ENCODE peak calls at places on chromosome 13, in four cellular contexts. One of them, this sample, is unnamed. For H3K36me3, the result is how much of the 10 kb centered on the place peaks cover.

GRCh38 chr13:108352599-108352998 is 83.1 kb downstream of the TNFSF13B start:
- DNase-seq in body of pancreas: no peak
- DNase-seq in thoracic aorta: no peak
- DNase-seq in heart right ventricle: no peak
- DNase-seq in this sample: no peak

GRCh38 chr13:80663788-80664187 is 322.9 kb upstream of the SPRY2 start:
- DNase-seq in body of pancreas: no peak
- DNase-seq in thoracic aorta: no peak
- DNase-seq in heart right ventricle: no peak
- DNase-seq in this sample: no peak

GRCh38 chr13:110409581-110409992 is 102.5 kb downstream of the COL4A2 start:
- DNase-seq in body of pancreas: no peak
- DNase-seq in thoracic aorta: no peak
- DNase-seq in heart right ventricle: no peak
- DNase-seq in this sample: no peak

GRCh38 chr13:98981596-98982195 is 3.8 kb upstream of the DOCK9 start:
- DNase-seq in body of pancreas: no peak
- DNase-seq in thoracic aorta: no peak
- DNase-seq in heart right ventricle: no peak
- DNase-seq in this sample: no peak

GRCh38 chr13:46633416-46633815 is 80.4 kb downstream of the LRCH1 start:
- DNase-seq in body of pancreas: no peak
- DNase-seq in thoracic aorta: no peak
- DNase-seq in heart right ventricle: no peak
- DNase-seq in this sample: no peak

GRCh38 chr13:64453831-64454230 is 2776.3 kb downstream of the PCDH9 start:
- DNase-seq in body of pancreas: no peak
- DNase-seq in thoracic aorta: no peak
- DNase-seq in heart right ventricle: no peak
- DNase-seq in this sample: no peak

GRCh38 chr13:74129500-74130144 is 4.6 kb downstream of the KLF12 start:
- DNase-seq in body of pancreas: no peak
- DNase-seq in thoracic aorta: no peak
- DNase-seq in heart right ventricle: no peak
- DNase-seq in this sample: peak

GRCh38 chr13:88602786-88603777 is 931.9 kb downstream of the SLITRK5 start:
- DNase-seq in body of pancreas: no peak
- DNase-seq in thoracic aorta: no peak
- DNase-seq in heart right ventricle: no peak
- DNase-seq in this sample: no peak

GRCh38 chr13:39025433-39025839 is 12.5 kb downstream of the PROSER1 start:
- DNase-seq in body of pancreas: no peak
- DNase-seq in thoracic aorta: no peak
- DNase-seq in heart right ventricle: no peak
- DNase-seq in this sample: no peak

GRCh38 chr13:39023316-39023715 is 14.6 kb downstream of the PROSER1 start:
- DNase-seq in body of pancreas: no peak
- DNase-seq in thoracic aorta: no peak
- DNase-seq in heart right ventricle: no peak
- DNase-seq in this sample: no peak

GRCh38 chr13:39023761-39024160 is 14.1 kb downstream of the PROSER1 start:
- DNase-seq in body of pancreas: no peak
- DNase-seq in thoracic aorta: no peak
- DNase-seq in heart right ventricle: no peak
- DNase-seq in this sample: peak

GRCh38 chr13:39016789-39017188 is 21.1 kb downstream of the PROSER1 start:
- DNase-seq in body of pancreas: no peak
- DNase-seq in thoracic aorta: no peak
- DNase-seq in heart right ventricle: no peak
- DNase-seq in this sample: peak

DNA sequence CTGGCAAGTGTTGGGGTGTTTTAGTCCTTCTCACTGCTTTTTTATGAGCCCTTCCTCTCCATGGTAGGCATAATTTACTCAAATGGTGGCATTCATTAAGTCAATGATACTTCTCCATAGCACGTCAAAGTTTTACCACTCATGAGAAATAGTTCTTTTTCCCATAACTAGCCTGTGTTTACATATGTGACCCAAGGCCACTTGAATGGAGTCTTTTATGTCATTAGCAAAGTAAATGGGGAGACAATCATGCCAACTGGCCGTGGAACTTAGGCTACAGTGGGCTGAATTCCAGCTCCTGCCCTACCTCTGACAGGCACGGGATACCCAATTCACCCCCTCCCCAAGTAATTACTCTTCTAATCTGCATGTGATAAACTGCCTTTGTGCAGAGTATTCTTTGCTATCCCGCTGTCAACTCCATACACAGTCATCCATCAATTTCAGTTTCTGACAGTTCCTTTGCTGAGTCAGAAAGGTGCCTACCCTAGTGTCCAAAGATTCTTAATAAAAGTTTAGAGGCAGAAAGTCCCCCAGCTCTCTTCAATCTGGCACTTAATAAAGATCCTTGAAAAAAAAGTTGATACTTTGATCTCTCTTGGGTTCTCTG is 16.9 kb downstream of the PROSER1 start:
- DNase-seq in body of pancreas: no peak
- DNase-seq in thoracic aorta: no peak
- DNase-seq in heart right ventricle: no peak
- DNase-seq in this sample: no peak
- H3K36me3 ChIP-seq in body of pancreas: under half
- H3K36me3 ChIP-seq in thoracic aorta: under half
- H3K36me3 ChIP-seq in heart right ventricle: under half
- H3K36me3 ChIP-seq in this sample: under half

DNA sequence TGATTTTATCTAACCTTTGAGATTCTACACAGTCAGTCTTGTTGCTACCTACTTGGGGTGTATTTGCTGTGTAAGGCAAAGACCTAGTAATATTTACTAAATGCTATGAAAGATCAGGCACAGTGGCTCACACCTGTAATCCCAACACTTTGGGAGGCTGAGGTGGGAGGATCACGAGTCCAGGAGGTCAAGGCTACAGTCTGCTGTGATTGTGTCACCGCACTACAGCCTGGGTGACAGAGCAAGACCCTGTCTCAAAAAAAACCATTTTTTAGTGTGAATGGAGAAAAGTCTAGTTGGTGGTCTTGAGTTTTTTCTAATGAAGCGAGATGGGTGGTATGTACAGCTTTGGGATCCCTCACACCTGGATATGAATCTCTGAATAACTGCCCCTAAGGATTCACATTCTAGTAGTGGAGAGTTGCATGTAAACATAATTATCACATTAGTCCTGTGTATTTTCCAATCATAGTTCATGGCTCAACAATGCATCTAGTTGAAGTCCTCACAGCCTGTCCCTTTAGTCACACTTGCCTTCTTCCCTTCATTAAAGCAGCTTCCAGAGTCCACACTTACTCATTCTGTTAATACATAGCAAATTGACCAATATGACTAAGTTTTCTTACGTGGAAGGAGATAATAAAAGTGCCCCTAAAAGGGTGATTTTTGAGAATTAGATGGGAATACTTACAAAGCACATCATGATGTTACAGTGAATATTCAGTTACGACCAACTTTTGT is 7.4 kb downstream of the RPL21 start:
- DNase-seq in body of pancreas: no peak
- DNase-seq in thoracic aorta: no peak
- DNase-seq in heart right ventricle: no peak
- DNase-seq in this sample: no peak
- H3K36me3 ChIP-seq in body of pancreas: under half
- H3K36me3 ChIP-seq in thoracic aorta: under half
- H3K36me3 ChIP-seq in heart right ventricle: under half
- H3K36me3 ChIP-seq in this sample: under half

GRCh38 chr13:30382836-30383525 is 39.3 kb upstream of the UBE2L5 start:
- DNase-seq in body of pancreas: no peak
- DNase-seq in thoracic aorta: no peak
- DNase-seq in heart right ventricle: no peak
- DNase-seq in this sample: peak
- H3K36me3 ChIP-seq in body of pancreas: under half
- H3K36me3 ChIP-seq in thoracic aorta: under half
- H3K36me3 ChIP-seq in heart right ventricle: under half
- H3K36me3 ChIP-seq in this sample: under half

DNA sequence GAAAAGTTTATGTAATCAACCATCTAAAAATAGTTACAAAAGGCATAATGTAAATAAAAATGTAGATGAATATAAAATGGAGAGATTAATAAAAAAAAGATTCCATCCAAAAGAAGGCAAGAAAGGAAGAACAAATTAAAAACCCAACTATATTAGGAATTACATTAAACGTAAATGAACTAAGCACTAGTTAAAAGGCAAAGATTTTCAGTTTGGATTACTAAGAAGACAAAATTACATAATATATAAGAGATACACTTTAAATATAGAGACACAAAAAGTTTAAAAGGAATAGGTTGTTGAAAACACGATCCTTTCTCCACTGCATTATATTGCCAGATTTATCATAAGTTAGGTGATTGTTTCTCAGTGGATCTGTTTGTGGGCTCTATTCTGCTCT is 27.3 kb downstream of the NUFIP1 start:
- DNase-seq in body of pancreas: no peak
- DNase-seq in thoracic aorta: no peak
- DNase-seq in heart right ventricle: no peak
- DNase-seq in this sample: no peak
- H3K36me3 ChIP-seq in body of pancreas: under half
- H3K36me3 ChIP-seq in thoracic aorta: under half
- H3K36me3 ChIP-seq in heart right ventricle: under half
- H3K36me3 ChIP-seq in this sample: under half

GRCh38 chr13:63026285-63026797 is 1610.7 kb upstream of the PCDH20 start:
- DNase-seq in body of pancreas: no peak
- DNase-seq in thoracic aorta: no peak
- DNase-seq in heart right ventricle: no peak
- DNase-seq in this sample: no peak
- H3K36me3 ChIP-seq in body of pancreas: under half
- H3K36me3 ChIP-seq in thoracic aorta: under half
- H3K36me3 ChIP-seq in heart right ventricle: under half
- H3K36me3 ChIP-seq in this sample: under half

GRCh38 chr13:19852766-19853165 is 10.7 kb downstream of the ZMYM5 start:
- DNase-seq in body of pancreas: no peak
- DNase-seq in thoracic aorta: no peak
- DNase-seq in heart right ventricle: no peak
- DNase-seq in this sample: no peak
- H3K36me3 ChIP-seq in body of pancreas: under half
- H3K36me3 ChIP-seq in thoracic aorta: under half
- H3K36me3 ChIP-seq in heart right ventricle: under half
- H3K36me3 ChIP-seq in this sample: under half

GRCh38 chr13:113208424-113209335 is at the start of gene PCID2:
- DNase-seq in body of pancreas: peak
- DNase-seq in thoracic aorta: peak
- DNase-seq in heart right ventricle: peak
- DNase-seq in this sample: peak
- H3K36me3 ChIP-seq in body of pancreas: under half
- H3K36me3 ChIP-seq in thoracic aorta: under half
- H3K36me3 ChIP-seq in heart right ventricle: under half
- H3K36me3 ChIP-seq in this sample: under half

DNA sequence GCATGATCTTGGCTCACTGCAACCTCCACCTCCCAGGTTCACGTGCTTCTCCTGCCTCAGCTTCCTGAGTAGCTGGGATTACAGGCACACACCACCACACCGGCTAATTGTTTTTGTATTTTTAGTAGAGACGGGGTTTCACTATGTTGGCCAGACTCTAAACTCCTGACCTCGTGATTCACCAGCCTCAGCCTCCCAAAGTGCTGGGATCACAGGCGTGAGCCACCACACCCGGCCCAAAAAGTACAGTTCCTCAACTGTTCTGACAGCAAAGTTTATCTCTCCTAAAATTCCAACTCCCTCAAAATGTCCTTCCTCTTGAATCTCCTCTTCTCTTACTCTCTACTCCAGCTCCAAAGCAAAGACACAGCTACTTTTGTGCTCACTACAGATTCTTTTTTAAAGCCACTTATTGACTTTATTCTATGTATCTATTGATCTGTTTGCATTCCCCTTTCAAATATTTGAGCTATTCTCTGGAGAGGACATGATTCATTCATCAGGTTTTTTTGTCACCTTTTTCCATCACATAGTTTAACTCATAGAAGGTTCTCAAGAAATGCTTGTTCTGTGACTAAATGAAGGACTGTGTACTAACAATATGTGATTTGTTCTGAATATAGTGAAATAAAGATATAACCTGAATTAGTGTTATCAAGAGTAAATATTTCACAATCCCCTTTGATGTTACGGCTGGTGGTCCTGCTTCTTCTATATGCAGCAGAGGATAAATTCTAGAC is 142.2 kb downstream of the TBC1D4 start:
- DNase-seq in body of pancreas: no peak
- DNase-seq in thoracic aorta: no peak
- DNase-seq in heart right ventricle: no peak
- DNase-seq in this sample: no peak
- H3K36me3 ChIP-seq in body of pancreas: under half
- H3K36me3 ChIP-seq in thoracic aorta: under half
- H3K36me3 ChIP-seq in heart right ventricle: under half
- H3K36me3 ChIP-seq in this sample: under half

GRCh38 chr13:23347601-23348000 is 85.9 kb downstream of the SACS start:
- DNase-seq in body of pancreas: no peak
- DNase-seq in thoracic aorta: no peak
- DNase-seq in heart right ventricle: no peak
- DNase-seq in this sample: no peak

GRCh38 chr13:23349127-23349897 is 84.2 kb downstream of the SACS start:
- DNase-seq in body of pancreas: no peak
- DNase-seq in thoracic aorta: no peak
- DNase-seq in heart right ventricle: no peak
- DNase-seq in this sample: no peak

GRCh38 chr13:23348270-23349126 is 85.0 kb downstream of the SACS start:
- DNase-seq in body of pancreas: no peak
- DNase-seq in thoracic aorta: no peak
- DNase-seq in heart right ventricle: no peak
- DNase-seq in this sample: no peak

GRCh38 chr13:23350009-23350408 is 83.5 kb downstream of the SACS start:
- DNase-seq in body of pancreas: no peak
- DNase-seq in thoracic aorta: no peak
- DNase-seq in heart right ventricle: no peak
- DNase-seq in this sample: no peak

GRCh38 chr13:23344923-23345322 is 88.6 kb downstream of the SACS start:
- DNase-seq in body of pancreas: no peak
- DNase-seq in thoracic aorta: no peak
- DNase-seq in heart right ventricle: no peak
- DNase-seq in this sample: no peak
- H3K36me3 ChIP-seq in body of pancreas: under half
- H3K36me3 ChIP-seq in thoracic aorta: under half
- H3K36me3 ChIP-seq in heart right ventricle: under half
- H3K36me3 ChIP-seq in this sample: under half

This sample was measured in mucosa of descending colon.